ENCODE peak calls at places on chromosomes 1 and 21, in eight cellular contexts. One of them, this sample, is unnamed.

GRCh38 chr1:89262643-89263042 is 10.0 kb downstream of the GBP5 start:
- DNase-seq in T47D: no peak
- DNase-seq in HS-5: peak; percentile 14
- DNase-seq in sigmoid colon: no peak
- DNase-seq in EH: peak; percentile 83
- DNase-seq in retina: no peak
- DNase-seq in HT1080: peak; percentile 81
- DNase-seq in NCI-H1417: peak; percentile 20
- DNase-seq in this sample: no peak

GRCh38 chr1:100445565-100445964 is 92.4 kb upstream of the GPR88 start:
- DNase-seq in T47D: no peak
- DNase-seq in HS-5: no peak
- DNase-seq in sigmoid colon: no peak
- DNase-seq in EH: no peak
- DNase-seq in retina: no peak
- DNase-seq in HT1080: no peak
- DNase-seq in NCI-H1417: no peak
- DNase-seq in this sample: no peak

GRCh38 chr1:78236711-78237110 is 190.9 kb downstream of the GIPC2 start:
- DNase-seq in T47D: no peak
- DNase-seq in HS-5: no peak
- DNase-seq in sigmoid colon: no peak
- DNase-seq in EH: peak; percentile 56
- DNase-seq in retina: no peak
- DNase-seq in HT1080: no peak
- DNase-seq in NCI-H1417: no peak
- DNase-seq in this sample: no peak

GRCh38 chr1:32855861-32856617 is 14.7 kb downstream of the FNDC5 start:
- DNase-seq in T47D: no peak
- DNase-seq in HS-5: no peak
- DNase-seq in sigmoid colon: no peak
- DNase-seq in EH: no peak
- DNase-seq in retina: no peak
- DNase-seq in HT1080: no peak
- DNase-seq in NCI-H1417: no peak
- DNase-seq in this sample: no peak

GRCh38 chr1:66271216-66271903 is 262.6 kb upstream of the SGIP1 start:
- DNase-seq in T47D: peak; percentile 59
- DNase-seq in HS-5: peak; percentile 88
- DNase-seq in sigmoid colon: peak; percentile 96
- DNase-seq in EH: peak; percentile 99
- DNase-seq in retina: peak; percentile 77
- DNase-seq in HT1080: peak; percentile 98
- DNase-seq in NCI-H1417: peak; percentile 17
- DNase-seq in this sample: peak; percentile 58

GRCh38 chr1:22344851-22345560 is 106.6 kb upstream of the ZBTB40 start:
- DNase-seq in T47D: no peak
- DNase-seq in HS-5: no peak
- DNase-seq in sigmoid colon: no peak
- DNase-seq in EH: no peak
- DNase-seq in retina: no peak
- DNase-seq in HT1080: no peak
- DNase-seq in NCI-H1417: no peak
- DNase-seq in this sample: no peak

GRCh38 chr1:35564884-35565741 is 7.5 kb downstream of the NCDN start:
- DNase-seq in T47D: no peak
- DNase-seq in HS-5: no peak
- DNase-seq in sigmoid colon: no peak
- DNase-seq in EH: no peak
- DNase-seq in retina: no peak
- DNase-seq in HT1080: no peak
- DNase-seq in NCI-H1417: no peak
- DNase-seq in this sample: no peak

GRCh38 chr1:42266253-42267135 is 68.5 kb downstream of the FOXJ3 start:
- DNase-seq in T47D: peak; percentile 77
- DNase-seq in HS-5: no peak
- DNase-seq in sigmoid colon: no peak
- DNase-seq in EH: no peak
- DNase-seq in retina: no peak
- DNase-seq in HT1080: no peak
- DNase-seq in NCI-H1417: no peak
- DNase-seq in this sample: no peak

GRCh38 chr21:41121785-41122415 is 46.1 kb upstream of the BACE2 start:
- DNase-seq in T47D: peak; percentile 91
- DNase-seq in HS-5: no peak
- DNase-seq in sigmoid colon: peak; percentile 88
- DNase-seq in EH: peak; percentile 69
- DNase-seq in retina: peak; percentile 84
- DNase-seq in HT1080: peak; percentile 80
- DNase-seq in NCI-H1417: peak; percentile 87
- DNase-seq in this sample: peak; percentile 66

GRCh38 chr1:61081135-61081636 is 1.2 kb upstream of the NFIA start:
- DNase-seq in T47D: peak; percentile 52
- DNase-seq in HS-5: no peak
- DNase-seq in sigmoid colon: no peak
- DNase-seq in EH: no peak
- DNase-seq in retina: peak; percentile 22
- DNase-seq in HT1080: no peak
- DNase-seq in NCI-H1417: no peak
- DNase-seq in this sample: no peak